ENCODE peak calls at places on chromosomes 4 and X, in eight cellular contexts. One of them, this sample, is unnamed.

GRCh38 chrX:7946960-7947359 is 19.7 kb upstream of the PNPLA4 start:
- DNase-seq in putamen: no peak
- DNase-seq in astrocyte of the hippocampus: no peak
- DNase-seq in ACHN: no peak
- DNase-seq in HFFc6: no peak
- DNase-seq in CD4-positive, alpha-beta T cell: no peak
- DNase-seq in Jurkat, Clone E6-1: no peak
- DNase-seq in CD8-positive, alpha-beta memory T cell: no peak
- DNase-seq in this sample: no peak

GRCh38 chrX:86103061-86103460 is 45.2 kb upstream of the DACH2 start:
- DNase-seq in putamen: no peak
- DNase-seq in astrocyte of the hippocampus: no peak
- DNase-seq in ACHN: no peak
- DNase-seq in HFFc6: no peak
- DNase-seq in CD4-positive, alpha-beta T cell: no peak
- DNase-seq in Jurkat, Clone E6-1: no peak
- DNase-seq in CD8-positive, alpha-beta memory T cell: no peak
- DNase-seq in this sample: no peak

GRCh38 chrX:34900691-34901090 is 41.9 kb upstream of the FAM47B start:
- DNase-seq in putamen: peak; percentile 10
- DNase-seq in astrocyte of the hippocampus: no peak
- DNase-seq in ACHN: no peak
- DNase-seq in HFFc6: no peak
- DNase-seq in CD4-positive, alpha-beta T cell: no peak
- DNase-seq in Jurkat, Clone E6-1: no peak
- DNase-seq in CD8-positive, alpha-beta memory T cell: no peak
- DNase-seq in this sample: no peak

GRCh38 chr4:8913858-8914460 is 42.3 kb upstream of the HMX1 start:
- DNase-seq in putamen: no peak
- DNase-seq in astrocyte of the hippocampus: no peak
- DNase-seq in ACHN: no peak
- DNase-seq in HFFc6: no peak
- DNase-seq in CD4-positive, alpha-beta T cell: no peak
- DNase-seq in Jurkat, Clone E6-1: no peak
- DNase-seq in CD8-positive, alpha-beta memory T cell: no peak
- DNase-seq in this sample: no peak

GRCh38 chr4:48445704-48446103 is 37.4 kb upstream of the SLC10A4 start:
- DNase-seq in putamen: peak; percentile 6
- DNase-seq in astrocyte of the hippocampus: peak; percentile 21
- DNase-seq in ACHN: peak; percentile 54
- DNase-seq in HFFc6: peak; percentile 27
- DNase-seq in CD4-positive, alpha-beta T cell: no peak
- DNase-seq in Jurkat, Clone E6-1: no peak
- DNase-seq in CD8-positive, alpha-beta memory T cell: no peak
- DNase-seq in this sample: no peak

GRCh38 chrX:11137543-11138139 is 26.5 kb downstream of the HCCS start:
- DNase-seq in putamen: no peak
- DNase-seq in astrocyte of the hippocampus: peak; percentile 54
- DNase-seq in ACHN: peak; percentile 35
- DNase-seq in HFFc6: peak; percentile 1
- DNase-seq in CD4-positive, alpha-beta T cell: no peak
- DNase-seq in Jurkat, Clone E6-1: peak; percentile 27
- DNase-seq in CD8-positive, alpha-beta memory T cell: no peak
- DNase-seq in this sample: no peak

GRCh38 chrX:9464435-9465371 is at the start of gene TBL1X:
- DNase-seq in putamen: no peak
- DNase-seq in astrocyte of the hippocampus: peak; percentile 67
- DNase-seq in ACHN: peak; percentile 63
- DNase-seq in HFFc6: peak; percentile 8
- DNase-seq in CD4-positive, alpha-beta T cell: peak; percentile 26
- DNase-seq in Jurkat, Clone E6-1: no peak
- DNase-seq in CD8-positive, alpha-beta memory T cell: peak; percentile 23
- DNase-seq in this sample: peak; percentile 58

GRCh38 chr4:55118397-55118796 is 7.0 kb downstream of the KDR start:
- DNase-seq in putamen: no peak
- DNase-seq in astrocyte of the hippocampus: no peak
- DNase-seq in ACHN: no peak
- DNase-seq in HFFc6: no peak
- DNase-seq in CD4-positive, alpha-beta T cell: no peak
- DNase-seq in Jurkat, Clone E6-1: no peak
- DNase-seq in CD8-positive, alpha-beta memory T cell: no peak
- DNase-seq in this sample: no peak

This sample was measured in stimulated activated naive CD8-positive, alpha-beta T cell treated with anti-CD3 and anti-CD28 coated beads, Interleukin-15, amount 100 ng/mL, for 72 hours.